ENCODE peak calls at places on chromosomes 3 and 15, in six cellular contexts. U, S, Y, A, V and H are unnamed samples.

GRCh38 chr3:64138046-64138445 is 87.2 kb downstream of the PRICKLE2 start:
- DNase-seq in U (no peak), S (peak; percentile 34), Y (peak; percentile 22), A (no peak), V (no peak), H (peak; percentile 14)

GRCh38 chr15:33243869-33244268 is 49.4 kb upstream of the FMN1 start:
- DNase-seq in U (no peak), S (peak; percentile 59), Y (peak; percentile 52), A (peak; percentile 92), V (no peak), H (peak; percentile 93)

GRCh38 chr15:77731945-77732344 is 99.2 kb upstream of the LINGO1 start:
- DNase-seq in U (no peak), S (no peak), Y (no peak), A (no peak), V (no peak), H (no peak)

GRCh38 chr3:128366136-128366535 is 100.6 kb downstream of the DNAJB8 start:
- DNase-seq in U (no peak), S (no peak), Y (no peak), A (no peak), V (no peak), H (no peak)

GRCh38 chr3:136787226-136787793 is 31.6 kb upstream of the SLC35G2 start:
- DNase-seq in U (no peak), S (peak; percentile 48), Y (peak; percentile 38), A (no peak), V (no peak), H (peak; percentile 16)

GRCh38 chr3:120348065-120348980 is 831 bp downstream of the LRRC58 start:
- DNase-seq in U (no peak), S (peak; percentile 8), Y (no peak), A (peak; percentile 12), V (no peak), H (no peak)

GRCh38 chr15:70281811-70282307 is 184.1 kb upstream of the TLE3 start:
- DNase-seq in U (no peak), S (peak; percentile 75), Y (peak; percentile 65), A (peak; percentile 52), V (no peak), H (peak; percentile 62)

GRCh38 chr3:54079729-54080128 is 42.6 kb upstream of the CACNA2D3 start:
- DNase-seq in U (no peak), S (no peak), Y (no peak), A (no peak), V (no peak), H (no peak)

GRCh38 chr3:102297259-102297658 is 137.6 kb upstream of the ZPLD1 start:
- DNase-seq in U (no peak), S (no peak), Y (no peak), A (no peak), V (no peak), H (no peak)
- H3K4me3 ChIP-seq in U (no peak overlapping the region), S (no peak overlapping the region), Y (no peak overlapping the region), A (no peak overlapping the region), V (no peak overlapping the region), H (no peak overlapping the region)

GRCh38 chr3:13235079-13235478 is 161.8 kb upstream of the IQSEC1 start:
- DNase-seq in U (no peak), S (no peak), Y (no peak), A (no peak), V (no peak), H (no peak)
- H3K27me3 ChIP-seq in U (no peaks in the 10 kb centered on the region), S (peaks cover 4% of the 10 kb centered on the region), Y (peaks cover 8% of the 10 kb centered on the region), A (no peaks in the 10 kb centered on the region), V (peaks cover 26% of the 10 kb centered on the region), H (peaks cover 4% of the 10 kb centered on the region)

GRCh38 chr3:153215971-153216370 is 53.9 kb downstream of the RAP2B start:
- DNase-seq in U (no peak), S (no peak), Y (no peak), A (no peak), V (no peak), H (no peak)

GRCh38 chr3:153209596-153209995 is 47.6 kb downstream of the RAP2B start:
- DNase-seq in U (no peak), S (peak; percentile 68), Y (peak; percentile 42), A (peak; percentile 85), V (peak; percentile 73), H (peak; percentile 51)

GRCh38 chr3:153210660-153211059 is 48.6 kb downstream of the RAP2B start:
- DNase-seq in U (no peak), S (no peak), Y (no peak), A (peak; percentile 80), V (no peak), H (no peak)

GRCh38 chr3:153215497-153215896 is 53.5 kb downstream of the RAP2B start:
- DNase-seq in U (no peak), S (no peak), Y (no peak), A (no peak), V (no peak), H (no peak)

DNA sequence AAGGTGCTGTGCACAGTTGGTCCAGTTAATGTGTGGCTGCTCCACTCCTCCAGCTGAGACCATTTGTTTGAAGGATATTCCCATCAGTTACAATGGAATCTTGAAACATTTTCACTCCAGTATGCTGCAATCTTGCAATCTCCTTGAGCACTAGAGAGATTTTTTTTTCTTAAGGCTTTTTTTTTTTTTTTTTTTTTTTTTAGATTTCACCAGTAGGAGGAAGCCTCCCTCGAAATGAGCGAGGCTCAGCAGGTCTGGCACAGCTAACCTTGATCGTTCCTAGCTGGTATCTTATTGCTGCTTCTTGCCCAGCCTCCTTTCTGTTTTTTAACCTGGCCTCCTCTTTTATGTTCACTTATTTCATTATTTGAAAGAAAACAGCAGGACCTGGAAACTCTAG is 48.1 kb downstream of the RAP2B start:
- DNase-seq in U (no peak), S (peak; percentile 6), Y (no peak), A (no peak), V (no peak), H (no peak)
- TF ChIP-seq CTCF in U (no peak), S (no peak), Y (no peak), A (no peak), V (no peak), H (no peak)

DNA sequence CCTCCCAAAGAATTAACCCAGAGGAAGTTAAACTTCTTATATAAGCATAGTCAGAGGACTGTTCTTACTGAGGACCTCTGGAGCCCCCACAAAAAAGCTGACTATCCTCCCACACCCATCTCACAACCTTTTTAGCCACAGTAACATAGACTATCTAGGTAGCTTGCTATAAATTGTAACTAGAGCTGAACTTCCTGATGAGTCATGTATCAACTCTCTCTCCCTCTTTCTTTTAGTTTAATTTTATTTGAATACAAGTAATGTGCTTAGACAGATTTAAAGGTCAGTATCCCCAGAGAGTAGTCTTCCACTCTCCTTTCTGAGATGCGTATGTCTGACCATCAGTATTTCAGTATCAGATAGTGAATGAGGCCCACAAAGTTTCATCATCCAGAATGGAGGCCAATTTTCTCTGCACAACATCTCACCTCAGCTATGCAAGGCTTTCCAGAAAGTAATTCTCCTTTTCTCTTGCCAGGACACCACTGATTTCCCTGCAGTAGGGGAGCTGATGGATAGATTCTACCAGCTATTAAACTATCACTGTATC is 104.0 kb upstream of the MYRIP start:
- DNase-seq in U (no peak), S (peak; percentile 2), Y (no peak), A (peak; percentile 31), V (no peak), H (no peak)
- H3K4me3 ChIP-seq in U (no peak overlapping the region), S (no peak overlapping the region), Y (no peak overlapping the region), A (no peak overlapping the region), V (no peak overlapping the region), H (no peak overlapping the region)

DNA sequence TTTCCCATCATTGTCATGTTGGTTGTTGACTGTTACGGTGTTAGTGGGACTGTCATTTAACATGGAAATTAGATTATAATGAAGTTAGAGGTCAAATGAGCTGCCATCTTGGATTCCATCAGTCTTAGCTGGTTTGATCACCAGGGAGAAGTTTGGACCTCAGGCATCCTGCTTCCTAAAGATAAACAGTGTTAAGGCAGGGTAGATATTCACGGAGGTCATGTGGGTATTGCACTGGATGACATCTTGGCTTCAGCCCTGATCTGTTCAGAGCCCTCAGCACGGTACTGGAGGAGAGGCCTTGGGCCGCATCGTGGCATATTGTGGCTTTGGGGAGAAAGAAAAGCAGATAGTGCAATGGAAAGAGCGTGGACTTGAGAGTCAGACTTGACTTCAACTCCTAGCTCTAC is 11.1 kb upstream of the MUC20 start:
- DNase-seq in U (no peak), S (no peak), Y (no peak), A (no peak), V (no peak), H (no peak)
- H3K27me3 ChIP-seq in U (no peaks in the 10 kb centered on the region), S (no peaks in the 10 kb centered on the region), Y (no peaks in the 10 kb centered on the region), A (peaks cover 4% of the 10 kb centered on the region), V (no peaks in the 10 kb centered on the region), H (peaks cover 17% of the 10 kb centered on the region)

GRCh38 chr3:188559856-188560255 is 405.9 kb downstream of the LPP start:
- DNase-seq in U (no peak), S (no peak), Y (no peak), A (no peak), V (no peak), H (no peak)

GRCh38 chr3:188558343-188559068 is 404.5 kb downstream of the LPP start:
- DNase-seq in U (no peak), S (peak; percentile 62), Y (peak; percentile 59), A (no peak), V (no peak), H (peak; percentile 31)

GRCh38 chr3:188554404-188554803 is 400.4 kb downstream of the LPP start:
- DNase-seq in U (no peak), S (peak; percentile 58), Y (peak; percentile 44), A (no peak), V (no peak), H (peak; percentile 33)

GRCh38 chr3:188559069-188559410 is 405.1 kb downstream of the LPP start:
- DNase-seq in U (no peak), S (peak; percentile 65), Y (peak; percentile 56), A (no peak), V (no peak), H (peak; percentile 3)

GRCh38 chr3:188557230-188557629 is 403.3 kb downstream of the LPP start:
- DNase-seq in U (no peak), S (no peak), Y (no peak), A (no peak), V (no peak), H (no peak)
- TF ChIP-seq CTCF in U (no peak), S (no peak), Y (no peak), A (no peak), V (no peak), H (no peak)

GRCh38 chr15:98853593-98854420 is 153.8 kb downstream of the PGPEP1L start:
- DNase-seq in U (no peak), S (no peak), Y (no peak), A (peak; percentile 65), V (peak; percentile 52), H (no peak)
- H3K4me3 ChIP-seq in U (peak overlapping the region; percentile 61), S (no peak overlapping the region), Y (no peak overlapping the region), A (no peak overlapping the region), V (peak overlapping the region; percentile 73), H (peak overlapping the region; percentile 35)

GRCh38 chr3:187618732-187619131 is 51.5 kb downstream of the SST start:
- DNase-seq in U (no peak), S (no peak), Y (no peak), A (no peak), V (no peak), H (no peak)
- H3K27me3 ChIP-seq in U (no peaks in the 10 kb centered on the region), S (no peaks in the 10 kb centered on the region), Y (peaks cover 4% of the 10 kb centered on the region), A (peaks cover 4% of the 10 kb centered on the region), V (no peaks in the 10 kb centered on the region), H (no peaks in the 10 kb centered on the region)